ENCODE peak calls at places on chromosome 11, in four cellular contexts. M, Q, R and B are unnamed samples.

GRCh38 chr11:109960831-109961230 is 132.4 kb upstream of the ZC3H12C start:
- DNase-seq in Q (no peak), M (no peak), R (no peak), B (peak; percentile 32)

GRCh38 chr11:118671254-118671653 is 8.2 kb downstream of the TREH start:
- DNase-seq in R (no peak), M (no peak), Q (no peak), B (no peak)

GRCh38 chr11:67600324-67601029 is 6.3 kb upstream of the NDUFV1 start:
- DNase-seq in R (no peak), M (no peak), Q (peak; percentile 64), B (no peak)

GRCh38 chr11:86482684-86483083 is 108.0 kb downstream of the CCDC81 start:
- DNase-seq in Q (no peak), M (no peak), R (no peak), B (no peak)

GRCh38 chr11:45932217-45932616 is 9.8 kb downstream of the LARGE2 start:
- DNase-seq in R (no peak), M (no peak), Q (no peak), B (no peak)

GRCh38 chr11:133999355-133999754 is 42.6 kb upstream of the IGSF9B start:
- DNase-seq in M (no peak), Q (no peak), R (no peak), B (no peak)

GRCh38 chr11:28049338-28050216 is 58.4 kb downstream of the KIF18A start:
- DNase-seq in M (no peak), R (no peak), Q (no peak), B (no peak)

GRCh38 chr11:13668102-13668956 is at the start of gene FAR1:
- DNase-seq in M (peak; percentile 97), Q (peak; percentile 95), R (no peak), B (peak; percentile 98)

GRCh38 chr11:595400-595799 is 19.1 kb downstream of the PHRF1 start:
- DNase-seq in R (no peak), Q (no peak), M (no peak), B (no peak)

GRCh38 chr11:124793466-124794278 is 6.5 kb downstream of the MSANTD2 start:
- DNase-seq in M (peak; percentile 32), Q (no peak), R (peak; percentile 51), B (peak; percentile 90)

DNA sequence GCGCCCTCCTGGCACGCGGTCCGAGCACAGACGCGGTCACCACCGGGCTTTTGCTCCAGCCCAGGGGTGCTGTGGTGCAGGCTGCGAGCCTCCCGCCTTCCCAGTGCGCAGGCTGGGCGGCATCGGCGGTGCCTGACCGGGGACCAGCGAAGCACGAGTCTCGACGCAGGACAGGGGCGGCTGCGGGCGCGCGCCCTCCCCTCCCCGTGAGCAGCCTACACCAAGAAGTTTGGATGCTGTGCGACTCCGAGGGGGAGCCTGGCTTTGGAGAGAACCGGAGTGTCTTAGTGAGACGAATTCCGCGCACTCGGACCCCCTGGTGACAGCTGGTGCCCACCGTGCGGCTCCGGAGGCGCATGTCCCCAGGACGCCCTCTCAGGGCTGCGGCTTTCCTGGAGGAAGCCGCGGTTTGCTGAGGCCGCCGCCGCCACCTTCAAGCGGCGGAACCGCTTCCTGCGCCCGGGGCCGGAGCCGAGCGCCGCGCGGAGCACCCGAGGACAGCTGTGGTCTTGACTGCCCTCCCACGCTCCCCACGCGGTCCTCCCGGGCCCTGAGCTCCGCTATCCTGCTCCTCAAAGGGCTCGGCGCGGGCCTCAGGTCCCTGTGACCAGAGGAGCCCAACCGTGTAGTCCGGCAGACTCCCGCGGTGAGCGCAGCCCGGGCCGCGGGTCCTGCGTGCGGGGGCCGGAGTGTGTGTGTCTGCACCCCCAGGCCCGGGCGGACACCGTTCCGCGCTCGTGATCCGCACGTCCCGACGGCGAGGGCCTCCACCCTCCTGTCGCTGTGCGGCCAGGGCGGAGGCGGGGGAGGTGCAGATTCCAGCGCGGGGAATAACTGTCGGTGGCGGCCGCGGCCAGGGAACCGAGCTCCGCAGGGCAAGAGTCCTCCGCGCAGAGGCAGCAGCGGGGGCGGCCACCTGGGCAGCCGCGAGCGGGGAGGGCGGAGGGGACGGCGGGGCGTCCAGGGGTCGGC is 1.7 kb downstream of the FGF3 start:
- DNase-seq in Q (no peak), R (no peak), M (peak; percentile 35), B (peak; percentile 56)
- TF ChIP-seq CREB1 in Q (no peak), R (no peak), M (no peak), B (no peak)

DNA sequence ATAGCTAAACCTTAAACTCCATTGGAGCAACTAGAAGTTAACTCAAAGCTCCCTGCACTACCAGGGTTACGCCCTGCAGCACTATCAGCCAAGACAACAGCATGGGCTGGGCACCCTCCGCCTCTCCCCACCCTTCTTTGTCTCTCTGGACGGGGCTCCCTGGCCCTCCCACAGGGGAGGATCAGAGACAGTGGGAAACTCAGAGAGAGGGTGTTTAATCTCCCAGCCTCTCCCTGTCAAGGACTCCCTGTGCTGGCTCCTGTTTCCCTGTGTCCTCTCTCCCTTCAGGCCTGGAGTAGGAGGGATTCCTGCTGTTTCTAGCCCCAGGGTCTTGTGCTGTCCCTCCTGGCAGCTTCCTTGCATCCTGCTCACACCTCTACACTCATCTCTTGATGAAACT is 56.9 kb upstream of the CSNK2A3 start:
- DNase-seq in M (no peak), Q (no peak), R (no peak), B (no peak)
- H3K4me2 ChIP-seq in M (no peak overlapping the region), Q (no peak overlapping the region), R (no peak overlapping the region), B (no peak overlapping the region)

GRCh38 chr11:73176145-73176891 is 34.2 kb upstream of the FCHSD2 start:
- DNase-seq in M (no peak), Q (no peak), R (peak; percentile 80), B (no peak)

GRCh38 chr11:73173755-73174494 is 31.8 kb upstream of the FCHSD2 start:
- DNase-seq in R (peak; percentile 54), M (no peak), Q (no peak), B (no peak)

GRCh38 chr11:73174495-73174791 is 32.3 kb upstream of the FCHSD2 start:
- DNase-seq in M (no peak), Q (no peak), R (no peak), B (no peak)

GRCh38 chr11:73176892-73177155 is 34.7 kb upstream of the FCHSD2 start:
- DNase-seq in M (no peak), Q (no peak), R (no peak), B (no peak)

GRCh38 chr11:73175551-73176144 is 33.5 kb upstream of the FCHSD2 start:
- DNase-seq in Q (no peak), M (no peak), R (peak; percentile 85), B (no peak)
- TF ChIP-seq REST in Q (no peak), M (no peak), R (no peak), B (no peak)

DNA sequence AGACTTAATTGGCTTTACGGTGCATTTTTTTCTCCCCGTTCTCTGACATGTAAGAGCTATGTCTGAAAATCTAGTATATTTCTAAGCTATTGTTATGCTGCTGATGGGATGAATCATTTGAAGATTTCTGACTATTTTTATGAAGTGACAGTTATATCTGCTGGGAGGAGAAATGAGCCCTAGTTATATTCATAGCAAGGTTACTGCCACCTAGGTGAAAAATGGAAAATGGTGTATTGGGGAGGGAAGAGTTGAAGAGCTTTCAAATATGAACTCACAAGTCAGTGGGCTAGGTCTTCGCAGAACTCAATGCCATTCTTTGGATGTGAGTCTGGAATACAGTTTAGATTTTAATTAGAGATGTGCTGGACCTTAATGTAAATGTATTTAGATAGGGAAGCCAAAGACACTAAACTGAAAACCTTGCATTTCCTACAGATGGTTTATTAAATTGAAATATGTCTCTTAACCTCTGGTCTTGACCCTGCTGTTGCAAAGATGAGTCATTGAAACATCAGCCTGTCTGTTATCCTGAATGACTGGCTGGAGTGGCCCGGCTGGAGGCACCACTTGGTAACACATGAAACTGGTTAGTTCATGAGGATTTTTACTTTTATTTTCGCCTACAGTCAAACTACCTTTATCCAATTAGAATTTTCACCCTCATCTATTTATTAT is 293.7 kb downstream of the DDX10 start:
- DNase-seq in Q (no peak), M (no peak), R (no peak), B (no peak)
- TF ChIP-seq CREB1 in Q (no peak), M (no peak), R (no peak), B (no peak)

DNA sequence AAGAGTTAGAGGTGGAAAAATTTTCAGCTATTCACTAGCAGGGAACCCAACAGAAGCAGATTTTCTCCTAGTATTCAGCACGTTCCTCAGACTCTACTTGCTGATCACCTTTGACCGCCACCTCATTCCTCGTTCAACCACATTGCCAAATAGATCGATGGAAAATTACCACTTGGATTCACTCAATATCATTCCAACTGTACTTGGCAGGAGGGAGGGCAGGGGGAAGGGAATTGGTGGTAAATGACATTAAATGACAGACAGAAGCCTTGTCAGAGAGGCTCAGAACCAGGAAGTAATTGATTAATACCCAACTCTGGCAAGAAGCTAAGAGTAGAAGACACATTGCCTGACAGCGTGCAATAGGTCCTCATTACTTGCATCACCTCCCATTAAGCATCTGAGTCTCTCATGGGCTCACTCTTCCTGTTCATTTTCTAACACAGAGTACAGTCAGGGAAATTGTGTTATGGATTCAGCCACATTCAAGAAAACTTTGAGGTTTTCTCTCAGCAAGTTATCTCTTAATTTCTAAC is 240.5 kb upstream of the FAT3 start:
- DNase-seq in Q (no peak), R (no peak), M (no peak), B (no peak)
- H3K4me2 ChIP-seq in Q (no peak overlapping the region), R (no peak overlapping the region), M (no peak overlapping the region), B (no peak overlapping the region)

GRCh38 chr11:69327741-69328191 is 33.8 kb downstream of the MYEOV start:
- DNase-seq in R (no peak), M (no peak), Q (no peak), B (no peak)

GRCh38 chr11:69321877-69322350 is 28.0 kb downstream of the MYEOV start:
- DNase-seq in Q (no peak), M (no peak), R (no peak), B (no peak)

GRCh38 chr11:69326622-69327219 is 32.8 kb downstream of the MYEOV start:
- DNase-seq in Q (no peak), R (no peak), M (no peak), B (no peak)

GRCh38 chr11:69328231-69328630 is 34.3 kb downstream of the MYEOV start:
- DNase-seq in Q (no peak), R (no peak), M (no peak), B (no peak)

DNA sequence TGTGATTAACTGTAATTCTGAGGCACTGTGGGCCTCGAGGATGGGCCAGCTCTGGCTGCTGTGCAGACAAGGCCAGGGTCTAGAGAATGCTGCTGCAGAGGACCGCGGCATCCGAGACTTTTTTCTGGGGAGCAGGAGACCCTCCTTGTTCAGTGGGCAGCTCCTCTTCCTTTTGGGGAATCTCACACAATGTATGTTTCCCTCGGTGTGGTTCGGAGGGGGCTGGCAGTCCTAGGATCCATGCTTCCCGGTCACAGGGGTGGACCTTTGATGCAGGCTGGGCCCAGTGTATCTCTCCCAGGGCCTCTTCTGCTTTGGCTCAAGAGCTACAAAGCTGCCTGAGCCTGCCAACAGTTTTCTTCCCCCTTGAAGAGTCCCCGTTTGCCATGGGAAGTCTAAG is 31.5 kb downstream of the MYEOV start:
- DNase-seq in M (no peak), Q (no peak), R (no peak), B (no peak)
- TF ChIP-seq REST in M (no peak), Q (no peak), R (no peak), B (no peak)

DNA sequence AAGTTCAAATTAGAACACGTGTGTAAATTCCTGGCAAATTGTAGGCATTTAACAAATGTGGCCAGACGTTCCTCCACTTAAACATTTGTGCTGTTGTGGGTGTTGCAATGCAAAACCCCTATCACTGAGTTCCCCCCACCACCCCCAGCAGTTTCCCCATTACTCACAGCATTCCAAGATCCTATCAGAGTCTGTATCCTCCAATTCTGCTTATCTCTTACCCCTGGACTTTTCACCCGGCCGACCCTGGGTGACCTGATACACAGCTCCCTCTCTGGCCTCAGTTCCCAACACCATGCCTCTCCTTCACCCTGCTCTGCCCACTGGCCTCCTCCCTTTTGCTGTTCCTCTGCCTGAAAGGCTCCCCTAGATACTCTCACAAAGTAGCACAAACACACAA is 31.4 kb upstream of the AQP11 start:
- DNase-seq in M (no peak), R (peak; percentile 10), Q (no peak), B (no peak)
- TF ChIP-seq CREB1 in M (no peak), R (no peak), Q (no peak), B (no peak)

GRCh38 chr11:103111400-103111799 is 2.2 kb downstream of the DYNC2H1 start:
- DNase-seq in R (no peak), M (no peak), Q (no peak), B (no peak)
- H3K4me2 ChIP-seq in R (no peak overlapping the region), M (no peak overlapping the region), Q (no peak overlapping the region), B (no peak overlapping the region)